ENCODE peak calls at places on chromosomes 2 and 18, in eight cellular contexts. E is AML-193; U is stimulated activated naive CD4-positive, alpha-beta T cell; D is head of caudate nucleus; O is SK-MEL-5; T is NCI-H2081; Y is hippocampal formation; J is GDM1. A is an unnamed sample.

GRCh38 chr2:31440764-31441163 is 26.2 kb upstream of the XDH start:
- DNase-seq in E (no peak), U (no peak), D (no peak), O (no peak), T (no peak), Y (no peak), J (no peak), A (no peak)

GRCh38 chr2:45964226-45964841 is 312.9 kb downstream of the PRKCE start:
- DNase-seq in E (no peak), U (no peak), D (peak), O (peak), T (peak), Y (no peak), J (no peak), A (peak)

GRCh38 chr2:124888431-124888830 is 863.3 kb downstream of the CNTNAP5 start:
- DNase-seq in E (no peak), U (no peak), D (no peak), O (no peak), T (no peak), Y (no peak), J (no peak), A (no peak)

GRCh38 chr2:212360068-212360460 is 178.5 kb downstream of the ERBB4 start:
- DNase-seq in E (no peak), U (no peak), D (no peak), O (peak), T (no peak), Y (no peak), J (no peak), A (no peak)

GRCh38 chr2:230946429-230947234 is 21.6 kb upstream of the GPR55 start:
- DNase-seq in E (no peak), U (no peak), D (no peak), O (no peak), T (no peak), Y (no peak), J (no peak), A (no peak)

GRCh38 chr2:216522892-216523502 is 24.4 kb downstream of the RPL37A start:
- DNase-seq in E (no peak), U (no peak), D (no peak), O (no peak), T (no peak), Y (no peak), J (no peak), A (no peak)

GRCh38 chr2:209938906-209939305 is 63.5 kb upstream of the RPE start:
- DNase-seq in E (no peak), U (no peak), D (no peak), O (peak), T (no peak), Y (no peak), J (no peak), A (no peak)

GRCh38 chr2:69797836-69798465 is 31.5 kb upstream of the GMCL1 start:
- DNase-seq in E (no peak), U (no peak), D (no peak), O (no peak), T (no peak), Y (no peak), J (no peak), A (no peak)

GRCh38 chr2:73836141-73836943 is 7.6 kb downstream of the STAMBP start:
- DNase-seq in E (no peak), U (no peak), D (no peak), O (no peak), T (no peak), Y (no peak), J (no peak), A (no peak)

GRCh38 chr2:237904806-237905599 is 45.6 kb downstream of the RAMP1 start:
- DNase-seq in E (no peak), U (no peak), D (peak), O (peak), T (no peak), Y (peak), J (peak), A (no peak)

GRCh38 chr2:233434666-233435375 is 80.5 kb downstream of the DGKD start:
- DNase-seq in E (no peak), U (no peak), D (peak), O (no peak), T (no peak), Y (no peak), J (no peak), A (no peak)

GRCh38 chr18:78982186-78982585 is 2.6 kb downstream of the SALL3 start:
- DNase-seq in E (no peak), U (no peak), D (no peak), O (no peak), T (no peak), Y (no peak), J (no peak), A (no peak)

GRCh38 chr18:52343138-52343537 is 3.1 kb downstream of the DCC start:
- DNase-seq in E (no peak), U (no peak), D (no peak), O (peak), T (no peak), Y (no peak), J (no peak), A (no peak)